ENCODE peak calls at places on chromosomes 2 and 18, in nine cellular contexts. F is GM12878; I is fibroblast of lung; E is sigmoid colon; K is small intestine; X is CD8-positive, alpha-beta memory T cell; D is transverse colon; S is uterus; Q is gastrocnemius medialis. H is an unnamed sample. For H3K27me3, the result is how much of the 10 kb centered on the place peaks cover.

GRCh38 chr18:8329186-8329771 is 280.0 kb upstream of the RAB12 start:
- DNase-seq in Q (peak), S (no peak), E (no peak), I (peak), F (no peak), X (no peak), D (no peak), K (peak), H (no peak)

GRCh38 chr2:207792244-207792785 is 22.6 kb upstream of the FZD5 start:
- DNase-seq in S (no peak), Q (no peak), D (no peak), F (no peak), X (no peak), K (peak), I (peak), E (no peak), H (no peak)

GRCh38 chr2:121074322-121074932 is 210.6 kb downstream of the TFCP2L1 start:
- DNase-seq in S (no peak), Q (no peak), I (no peak), E (no peak), K (no peak), F (no peak), D (no peak), X (no peak), H (no peak)

GRCh38 chr2:45130758-45131157 is 121.5 kb upstream of the SIX2 start:
- DNase-seq in S (no peak), E (no peak), Q (no peak), I (no peak), K (no peak), F (no peak), D (no peak), X (no peak), H (no peak)

GRCh38 chr2:217943379-217944321 is 59.1 kb downstream of the TNS1 start:
- DNase-seq in F (no peak), Q (peak), D (peak), E (peak), I (peak), S (peak), X (no peak), K (peak), H (peak)

GRCh38 chr2:74199871-74200305 is 1.5 kb downstream of the MTHFD2 start:
- DNase-seq in X (no peak), D (no peak), I (peak), K (peak), E (no peak), Q (no peak), F (no peak), S (no peak), H (peak)

GRCh38 chr2:3198119-3198518 is 179.5 kb downstream of the EIPR1 start:
- DNase-seq in E (no peak), D (no peak), X (no peak), K (peak), Q (no peak), S (no peak), I (no peak), F (no peak), H (no peak)

GRCh38 chr2:172404824-172405223 is 22.6 kb upstream of the ITGA6 start:
- DNase-seq in E (no peak), D (no peak), S (no peak), I (peak), K (no peak), Q (no peak), F (no peak), X (no peak), H (no peak)

GRCh38 chr2:105329561-105330495 is at the start of gene TGFBRAP1:
- DNase-seq in X (peak), Q (peak), E (peak), D (peak), F (no peak), K (peak), S (peak), I (peak), H (no peak)

GRCh38 chr2:133825778-133826177 is 257.5 kb upstream of the NCKAP5 start:
- DNase-seq in D (no peak), K (no peak), X (no peak), S (no peak), I (no peak), Q (no peak), F (no peak), E (no peak), H (no peak)

GRCh38 chr2:8821276-8822217 is 15.9 kb downstream of the KIDINS220 start:
- DNase-seq in D (peak), X (no peak), F (no peak), Q (peak), E (peak), I (peak), K (no peak), S (peak), H (peak)

GRCh38 chr2:54274781-54275242 is 18.8 kb upstream of the TSPYL6 start:
- DNase-seq in X (no peak), D (no peak), S (no peak), E (no peak), Q (no peak), F (no peak), I (peak), K (no peak), H (no peak)

GRCh38 chr18:28059861-28060260 is 117.1 kb downstream of the CDH2 start:
- DNase-seq in F (no peak), Q (no peak), X (no peak), K (no peak), S (no peak), D (no peak), I (no peak), E (no peak), H (no peak)

GRCh38 chr2:23351388-23352141 is 33.4 kb upstream of the KLHL29 start:
- DNase-seq in K (peak), I (peak), F (no peak), S (peak), X (no peak), D (peak), E (peak), Q (peak), H (peak)

GRCh38 chr2:112582314-112582746 is 2.1 kb upstream of the CHCHD5 start:
- DNase-seq in X (peak), K (peak), E (no peak), I (peak), F (no peak), D (no peak), S (no peak), Q (no peak), H (no peak)

GRCh38 chr2:233242231-233242917 is 9.1 kb upstream of the ATG16L1 start:
- DNase-seq in Q (no peak), X (no peak), K (peak), F (no peak), E (no peak), S (no peak), I (no peak), D (no peak), H (no peak)

GRCh38 chr2:178455947-178456346 is 4.8 kb downstream of the PJVK start:
- DNase-seq in E (no peak), D (no peak), S (no peak), X (no peak), Q (no peak), K (no peak), F (no peak), I (no peak), H (no peak)

GRCh38 chr18:44715841-44716240 is 35.2 kb downstream of the SETBP1 start:
- DNase-seq in K (no peak), F (no peak), I (no peak), Q (no peak), S (no peak), D (no peak), X (no peak), E (no peak), H (no peak)

GRCh38 chr2:56390644-56391043 is 206.9 kb downstream of the CCDC85A start:
- DNase-seq in S (no peak), E (no peak), K (no peak), I (no peak), Q (no peak), F (no peak), D (no peak), X (no peak), H (no peak)

GRCh38 chr2:18369750-18370149 is 190.7 kb downstream of the RDH14 start:
- DNase-seq in F (no peak), S (no peak), Q (no peak), E (no peak), K (no peak), I (no peak), D (no peak), X (no peak), H (no peak)

GRCh38 chr18:22668496-22668895 is 250.8 kb upstream of the CTAGE1 start:
- DNase-seq in I (peak), E (no peak), D (no peak), Q (no peak), X (no peak), S (no peak), K (no peak), F (no peak), H (no peak)

GRCh38 chr2:149313512-149313972 is 16.8 kb upstream of the LYPD6 start:
- DNase-seq in I (peak), S (peak), D (peak), X (no peak), Q (no peak), F (peak), E (no peak), K (peak), H (no peak)

GRCh38 chr2:138829326-138829725 is 49.1 kb upstream of the NXPH2 start:
- DNase-seq in K (peak), F (no peak), S (no peak), D (no peak), Q (no peak), I (peak), E (no peak), X (no peak), H (no peak)

DNA sequence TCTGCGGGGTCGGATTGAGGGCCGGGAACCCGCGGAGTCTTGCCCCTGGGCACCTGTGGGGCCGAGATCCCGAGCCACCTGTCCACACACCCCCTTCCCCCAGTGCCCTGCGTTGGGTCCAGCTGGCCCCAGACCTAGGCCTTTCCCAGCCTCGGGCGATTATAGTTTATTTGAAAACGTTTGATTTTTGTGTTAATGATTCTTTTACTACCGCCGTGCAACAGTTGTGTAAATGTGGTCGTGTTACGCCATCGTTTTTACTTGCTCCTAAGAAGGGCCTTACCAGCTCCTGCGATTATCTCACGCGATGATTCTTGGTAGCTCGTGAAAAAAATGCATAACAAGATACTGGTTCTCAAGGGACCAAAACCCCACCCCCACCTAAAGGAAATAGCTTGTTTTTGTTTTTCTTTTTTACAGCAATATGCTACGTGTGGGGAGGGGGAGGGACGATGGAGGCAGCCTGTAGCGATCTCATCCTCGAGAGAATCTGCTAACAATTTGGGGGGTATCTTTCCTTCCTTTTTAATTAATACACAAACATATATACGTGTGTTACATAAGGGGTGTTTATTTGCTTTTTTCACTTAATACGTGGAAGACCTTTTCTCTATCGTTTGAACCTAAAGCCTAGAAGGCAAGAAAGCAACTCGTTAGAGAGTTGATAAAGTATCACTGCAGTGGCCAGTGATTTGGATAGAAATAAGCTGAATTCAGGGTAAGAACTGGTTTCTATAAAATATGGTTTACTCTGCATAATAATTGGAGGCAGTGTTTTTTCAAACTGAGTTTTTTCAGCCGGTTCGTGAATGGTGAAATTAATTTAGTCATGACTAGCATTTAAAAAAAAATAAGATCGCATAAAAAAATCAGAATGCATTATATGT is 1.1 kb downstream of the ZDBF2 start:
- DNase-seq in K (no peak), D (no peak), E (no peak), Q (peak), I (peak), F (peak), S (no peak), X (no peak), H (no peak)
- H3K27me3 ChIP-seq in K (under half), D (half or more), E (under half), Q (half or more), I (under half), F (under half), S (under half), X (under half), H (under half)

GRCh38 chr2:158967731-158968395 is 577 bp upstream of the TANC1 start:
- DNase-seq in S (peak), E (peak), K (peak), F (no peak), Q (no peak), D (peak), X (no peak), I (peak), H (peak)
- H3K27me3 ChIP-seq in S (under half), E (under half), K (under half), F (under half), Q (under half), D (under half), X (under half), I (under half), H (under half)

DNA sequence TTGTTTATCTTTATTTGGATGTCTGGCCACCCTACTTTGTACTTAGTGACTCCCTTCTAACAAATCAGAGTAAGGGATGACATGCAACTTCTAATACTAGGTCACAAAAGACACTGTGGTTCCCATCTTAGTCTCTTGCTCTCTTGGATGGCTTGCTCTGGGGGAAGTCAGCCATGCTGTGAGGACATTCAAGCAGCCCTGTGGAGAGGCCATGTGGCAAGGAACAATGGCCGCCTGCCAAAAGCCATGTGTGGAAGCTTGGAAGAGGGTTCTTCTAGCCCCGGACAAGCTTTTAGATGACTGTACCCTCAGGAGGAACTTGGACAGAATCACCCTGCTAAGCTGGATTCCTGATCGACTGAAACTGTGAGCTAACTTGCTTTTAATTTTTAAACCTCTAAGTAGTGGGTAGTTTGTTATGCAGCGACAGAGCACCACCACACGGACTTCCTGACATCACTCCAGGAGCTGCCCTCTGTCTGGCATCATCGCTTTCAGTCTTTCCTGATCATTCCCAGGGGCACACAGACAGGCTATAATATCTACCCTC is 116.8 kb upstream of the ODC1 start:
- DNase-seq in F (no peak), S (no peak), E (no peak), I (no peak), D (no peak), Q (no peak), K (no peak), X (no peak), H (no peak)
- H3K27me3 ChIP-seq in F (under half), S (under half), E (under half), I (under half), D (under half), Q (under half), K (under half), X (under half), H (under half)

GRCh38 chr18:6746386-6746960 is 17.0 kb downstream of the ARHGAP28 start:
- DNase-seq in I (peak), F (no peak), Q (no peak), K (no peak), X (no peak), S (no peak), D (no peak), E (no peak), H (no peak)

GRCh38 chr18:6744816-6745455 is 15.4 kb downstream of the ARHGAP28 start:
- DNase-seq in Q (no peak), E (no peak), X (no peak), S (no peak), F (no peak), K (no peak), I (no peak), D (no peak), H (no peak)

GRCh38 chr18:6741786-6742185 is 12.3 kb downstream of the ARHGAP28 start:
- DNase-seq in S (no peak), I (no peak), K (no peak), X (no peak), Q (no peak), E (no peak), F (no peak), D (no peak), H (no peak)

GRCh38 chr18:6745504-6746031 is 16.1 kb downstream of the ARHGAP28 start:
- DNase-seq in E (no peak), X (no peak), I (no peak), D (no peak), F (no peak), S (no peak), K (no peak), Q (no peak), H (no peak)

GRCh38 chr18:6743988-6744387 is 14.5 kb downstream of the ARHGAP28 start:
- DNase-seq in X (no peak), S (no peak), I (no peak), F (no peak), K (no peak), Q (no peak), E (no peak), D (no peak), H (no peak)
- H3K27me3 ChIP-seq in X (under half), S (under half), I (under half), F (under half), K (under half), Q (under half), E (under half), D (under half), H (under half)